ENCODE peak calls at places on chromosomes 6 and 20, in seven cellular contexts. One of them, this sample, is unnamed.

GRCh38 chr6:166586424-166587156 is at the start of gene RAMACL:
- DNase-seq in ovary: no peak
- DNase-seq in fibroblast of the aortic adventitia: no peak
- DNase-seq in AG09319: no peak
- DNase-seq in choroid plexus epithelial cell: peak; percentile 38
- DNase-seq in sigmoid colon: no peak
- DNase-seq in mesothelial cell of epicardium: no peak
- DNase-seq in this sample: peak; percentile 54

GRCh38 chr6:150336299-150336698 is 32.5 kb upstream of the IYD start:
- DNase-seq in ovary: no peak
- DNase-seq in choroid plexus epithelial cell: peak; percentile 20
- DNase-seq in fibroblast of the aortic adventitia: peak; percentile 37
- DNase-seq in sigmoid colon: no peak
- DNase-seq in AG09319: no peak
- DNase-seq in mesothelial cell of epicardium: no peak
- DNase-seq in this sample: no peak

GRCh38 chr6:128520436-128521301 is at the start of gene PTPRK:
- DNase-seq in fibroblast of the aortic adventitia: peak; percentile 88
- DNase-seq in choroid plexus epithelial cell: peak; percentile 94
- DNase-seq in sigmoid colon: peak; percentile 97
- DNase-seq in ovary: peak; percentile 95
- DNase-seq in AG09319: peak; percentile 82
- DNase-seq in mesothelial cell of epicardium: peak; percentile 90
- DNase-seq in this sample: peak; percentile 97

GRCh38 chr20:1390552-1391403 is 2.1 kb downstream of the FKBP1A start:
- DNase-seq in sigmoid colon: no peak
- DNase-seq in AG09319: no peak
- DNase-seq in choroid plexus epithelial cell: no peak
- DNase-seq in mesothelial cell of epicardium: no peak
- DNase-seq in fibroblast of the aortic adventitia: no peak
- DNase-seq in ovary: no peak
- DNase-seq in this sample: peak; percentile 62

GRCh38 chr6:148972481-148972880 is 225.7 kb downstream of the UST start:
- DNase-seq in fibroblast of the aortic adventitia: no peak
- DNase-seq in mesothelial cell of epicardium: peak; percentile 46
- DNase-seq in choroid plexus epithelial cell: peak; percentile 46
- DNase-seq in ovary: peak; percentile 43
- DNase-seq in sigmoid colon: no peak
- DNase-seq in AG09319: no peak
- DNase-seq in this sample: no peak

GRCh38 chr6:116492331-116493067 is 18.9 kb upstream of the CALHM5 start:
- DNase-seq in ovary: no peak
- DNase-seq in AG09319: no peak
- DNase-seq in mesothelial cell of epicardium: no peak
- DNase-seq in fibroblast of the aortic adventitia: peak; percentile 76
- DNase-seq in sigmoid colon: no peak
- DNase-seq in choroid plexus epithelial cell: no peak
- DNase-seq in this sample: no peak

GRCh38 chr6:81366970-81367369 is 385.5 kb downstream of the TENT5A start:
- DNase-seq in sigmoid colon: no peak
- DNase-seq in AG09319: no peak
- DNase-seq in mesothelial cell of epicardium: no peak
- DNase-seq in ovary: no peak
- DNase-seq in choroid plexus epithelial cell: no peak
- DNase-seq in fibroblast of the aortic adventitia: no peak
- DNase-seq in this sample: no peak

GRCh38 chr20:11204926-11205768 is 531.3 kb upstream of the JAG1 start:
- DNase-seq in choroid plexus epithelial cell: peak; percentile 88
- DNase-seq in AG09319: no peak
- DNase-seq in sigmoid colon: peak; percentile 66
- DNase-seq in mesothelial cell of epicardium: no peak
- DNase-seq in ovary: no peak
- DNase-seq in fibroblast of the aortic adventitia: peak; percentile 79
- DNase-seq in this sample: no peak

GRCh38 chr6:136994782-136995181 is 50.0 kb downstream of the IL20RA start:
- DNase-seq in sigmoid colon: no peak
- DNase-seq in ovary: no peak
- DNase-seq in AG09319: no peak
- DNase-seq in choroid plexus epithelial cell: no peak
- DNase-seq in fibroblast of the aortic adventitia: no peak
- DNase-seq in mesothelial cell of epicardium: no peak
- DNase-seq in this sample: no peak

GRCh38 chr6:62808575-62809293 is 402.5 kb upstream of the FKBP1C start:
- DNase-seq in fibroblast of the aortic adventitia: no peak
- DNase-seq in mesothelial cell of epicardium: no peak
- DNase-seq in AG09319: no peak
- DNase-seq in choroid plexus epithelial cell: no peak
- DNase-seq in sigmoid colon: no peak
- DNase-seq in ovary: no peak
- DNase-seq in this sample: no peak

GRCh38 chr6:23414204-23414501 is 711.9 kb upstream of the NRSN1 start:
- DNase-seq in fibroblast of the aortic adventitia: peak; percentile 67
- DNase-seq in sigmoid colon: no peak
- DNase-seq in AG09319: peak; percentile 89
- DNase-seq in ovary: no peak
- DNase-seq in mesothelial cell of epicardium: no peak
- DNase-seq in choroid plexus epithelial cell: peak; percentile 85
- DNase-seq in this sample: no peak
- TF ChIP-seq CTCF in fibroblast of the aortic adventitia: peak; percentile 13
- TF ChIP-seq CTCF in sigmoid colon: no peak
- TF ChIP-seq CTCF in AG09319: peak; percentile 51
- TF ChIP-seq CTCF in ovary: no peak
- TF ChIP-seq CTCF in mesothelial cell of epicardium: peak; percentile 40
- TF ChIP-seq CTCF in choroid plexus epithelial cell: peak; percentile 61
- TF ChIP-seq CTCF in this sample: peak; percentile 66

DNA sequence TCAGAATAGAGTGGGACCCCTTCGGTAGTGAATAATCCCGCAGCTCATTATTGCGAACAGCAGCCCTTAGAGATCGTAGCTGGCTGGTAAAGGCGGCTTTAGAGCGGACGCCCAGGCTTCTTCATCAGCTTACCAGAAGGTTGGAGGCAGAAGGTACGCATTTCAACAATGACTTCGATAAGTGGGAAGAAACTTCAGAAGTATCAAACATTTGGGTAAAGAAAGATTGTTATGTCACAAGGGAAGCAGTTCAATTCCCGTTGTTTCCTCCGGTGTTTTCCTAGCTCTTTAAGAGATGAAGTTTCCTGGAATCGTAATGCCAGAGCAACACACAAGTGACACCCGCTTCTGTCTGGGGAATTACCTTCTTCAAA is 119.2 kb upstream of the ZNF184 start:
- DNase-seq in sigmoid colon: no peak
- DNase-seq in choroid plexus epithelial cell: peak; percentile 22
- DNase-seq in ovary: no peak
- DNase-seq in mesothelial cell of epicardium: no peak
- DNase-seq in fibroblast of the aortic adventitia: peak; percentile 4
- DNase-seq in AG09319: no peak
- DNase-seq in this sample: no peak
- TF ChIP-seq CTCF in sigmoid colon: no peak
- TF ChIP-seq CTCF in choroid plexus epithelial cell: no peak
- TF ChIP-seq CTCF in ovary: no peak
- TF ChIP-seq CTCF in mesothelial cell of epicardium: no peak
- TF ChIP-seq CTCF in fibroblast of the aortic adventitia: no peak
- TF ChIP-seq CTCF in AG09319: no peak
- TF ChIP-seq CTCF in this sample: no peak

DNA sequence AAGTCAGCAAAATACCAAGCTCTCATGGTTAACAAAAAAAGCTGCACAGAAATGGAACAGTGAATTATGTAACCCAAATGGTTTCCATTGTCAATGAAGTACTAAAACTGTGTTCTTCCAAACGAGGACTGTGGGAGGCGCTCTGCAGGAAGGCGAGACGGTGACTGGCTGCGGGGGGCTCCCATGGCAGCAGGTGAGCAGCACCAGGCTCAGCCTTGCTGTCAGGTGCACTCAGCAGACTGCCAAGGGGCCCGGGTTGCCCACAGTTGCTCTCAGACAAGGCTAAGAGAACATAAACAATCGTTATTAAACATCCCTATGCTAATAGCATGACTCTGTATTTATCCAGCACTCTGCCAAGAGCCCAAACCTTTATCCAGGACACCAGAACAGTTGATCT is 630.3 kb upstream of the ARID1B start:
- DNase-seq in mesothelial cell of epicardium: no peak
- DNase-seq in ovary: no peak
- DNase-seq in fibroblast of the aortic adventitia: no peak
- DNase-seq in choroid plexus epithelial cell: no peak
- DNase-seq in sigmoid colon: no peak
- DNase-seq in AG09319: no peak
- DNase-seq in this sample: no peak
- TF ChIP-seq CTCF in mesothelial cell of epicardium: no peak
- TF ChIP-seq CTCF in ovary: no peak
- TF ChIP-seq CTCF in fibroblast of the aortic adventitia: no peak
- TF ChIP-seq CTCF in choroid plexus epithelial cell: no peak
- TF ChIP-seq CTCF in sigmoid colon: no peak
- TF ChIP-seq CTCF in AG09319: no peak
- TF ChIP-seq CTCF in this sample: no peak

DNA sequence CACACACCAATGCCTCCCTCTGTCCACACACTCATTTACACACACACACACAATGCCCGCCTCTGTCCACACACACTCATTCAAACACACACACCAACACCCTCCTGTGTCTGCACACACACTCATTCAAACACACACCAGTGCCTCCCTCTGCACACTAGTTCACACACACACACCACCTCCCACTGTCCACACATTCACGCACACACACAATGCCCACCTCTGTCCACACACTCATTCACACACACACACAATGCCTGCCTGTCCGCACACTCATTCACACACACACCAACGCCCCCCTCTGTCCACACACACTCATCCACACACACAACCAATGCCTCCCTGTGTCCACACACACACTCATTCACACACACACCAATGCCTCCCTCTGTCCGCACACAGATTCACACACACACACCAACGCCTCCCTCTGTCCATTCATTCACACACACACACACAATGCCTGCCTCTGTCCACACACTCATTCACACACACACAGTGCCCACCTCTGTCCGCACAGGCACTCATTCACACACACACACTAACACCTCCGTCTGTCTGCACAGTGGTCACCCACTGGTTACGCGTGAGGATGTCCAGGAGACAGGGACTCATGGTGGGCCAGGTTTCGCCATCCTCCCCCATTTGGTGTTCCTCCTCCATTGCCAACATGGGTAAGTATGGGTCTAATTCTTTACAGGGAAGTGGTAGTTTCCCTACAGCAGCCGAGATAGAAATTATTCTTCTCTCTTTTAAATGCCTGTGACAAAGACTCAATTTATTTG is 62.4 kb upstream of the THBS2 start:
- DNase-seq in choroid plexus epithelial cell: no peak
- DNase-seq in ovary: no peak
- DNase-seq in sigmoid colon: no peak
- DNase-seq in fibroblast of the aortic adventitia: no peak
- DNase-seq in AG09319: no peak
- DNase-seq in mesothelial cell of epicardium: no peak
- DNase-seq in this sample: no peak
- TF ChIP-seq CTCF in choroid plexus epithelial cell: no peak
- TF ChIP-seq CTCF in ovary: no peak
- TF ChIP-seq CTCF in sigmoid colon: no peak
- TF ChIP-seq CTCF in fibroblast of the aortic adventitia: no peak
- TF ChIP-seq CTCF in AG09319: no peak
- TF ChIP-seq CTCF in mesothelial cell of epicardium: no peak
- TF ChIP-seq CTCF in this sample: no peak

DNA sequence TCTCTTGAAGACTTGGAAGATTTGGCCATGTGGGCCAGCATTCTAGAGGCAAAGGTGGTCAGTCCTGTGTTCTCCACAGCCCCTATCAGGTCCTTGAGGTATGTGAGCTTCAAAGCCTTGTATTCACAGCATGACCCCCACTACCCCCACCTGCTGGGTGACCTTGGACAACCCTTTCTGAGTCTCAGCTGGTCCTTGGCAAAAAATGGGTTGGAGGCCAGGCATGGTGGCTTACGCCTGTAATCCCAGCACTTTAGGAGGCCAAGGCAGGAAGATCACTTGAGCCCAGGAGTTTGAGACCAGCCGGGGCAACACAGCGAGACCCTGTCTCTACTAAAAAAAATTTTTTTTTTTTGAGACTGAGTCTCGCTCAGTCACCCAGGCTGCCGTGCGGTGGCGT is 42.6 kb downstream of the UBE2V1 start:
- DNase-seq in fibroblast of the aortic adventitia: no peak
- DNase-seq in choroid plexus epithelial cell: no peak
- DNase-seq in ovary: no peak
- DNase-seq in sigmoid colon: peak; percentile 13
- DNase-seq in mesothelial cell of epicardium: no peak
- DNase-seq in AG09319: no peak
- DNase-seq in this sample: no peak
- TF ChIP-seq CTCF in fibroblast of the aortic adventitia: no peak
- TF ChIP-seq CTCF in choroid plexus epithelial cell: no peak
- TF ChIP-seq CTCF in ovary: no peak
- TF ChIP-seq CTCF in sigmoid colon: no peak
- TF ChIP-seq CTCF in mesothelial cell of epicardium: no peak
- TF ChIP-seq CTCF in AG09319: no peak
- TF ChIP-seq CTCF in this sample: no peak

GRCh38 chr20:56842086-56842485 is 213.0 kb downstream of the TFAP2C start:
- DNase-seq in sigmoid colon: no peak
- DNase-seq in ovary: no peak
- DNase-seq in mesothelial cell of epicardium: no peak
- DNase-seq in AG09319: no peak
- DNase-seq in choroid plexus epithelial cell: no peak
- DNase-seq in fibroblast of the aortic adventitia: no peak
- DNase-seq in this sample: no peak

GRCh38 chr20:56845546-56846081 is 216.5 kb downstream of the TFAP2C start:
- DNase-seq in mesothelial cell of epicardium: no peak
- DNase-seq in ovary: no peak
- DNase-seq in choroid plexus epithelial cell: no peak
- DNase-seq in AG09319: no peak
- DNase-seq in fibroblast of the aortic adventitia: no peak
- DNase-seq in sigmoid colon: no peak
- DNase-seq in this sample: no peak

GRCh38 chr20:56841346-56841908 is 212.3 kb downstream of the TFAP2C start:
- DNase-seq in fibroblast of the aortic adventitia: no peak
- DNase-seq in mesothelial cell of epicardium: no peak
- DNase-seq in ovary: no peak
- DNase-seq in sigmoid colon: no peak
- DNase-seq in AG09319: no peak
- DNase-seq in choroid plexus epithelial cell: no peak
- DNase-seq in this sample: no peak

GRCh38 chr20:56843386-56843785 is 214.3 kb downstream of the TFAP2C start:
- DNase-seq in choroid plexus epithelial cell: no peak
- DNase-seq in mesothelial cell of epicardium: no peak
- DNase-seq in ovary: no peak
- DNase-seq in sigmoid colon: peak; percentile 80
- DNase-seq in fibroblast of the aortic adventitia: no peak
- DNase-seq in AG09319: no peak
- DNase-seq in this sample: no peak

GRCh38 chr20:56843817-56844216 is 214.7 kb downstream of the TFAP2C start:
- DNase-seq in mesothelial cell of epicardium: no peak
- DNase-seq in fibroblast of the aortic adventitia: no peak
- DNase-seq in AG09319: no peak
- DNase-seq in sigmoid colon: no peak
- DNase-seq in ovary: no peak
- DNase-seq in choroid plexus epithelial cell: peak; percentile 21
- DNase-seq in this sample: no peak
- TF ChIP-seq CTCF in mesothelial cell of epicardium: no peak
- TF ChIP-seq CTCF in fibroblast of the aortic adventitia: no peak
- TF ChIP-seq CTCF in AG09319: no peak
- TF ChIP-seq CTCF in sigmoid colon: no peak
- TF ChIP-seq CTCF in ovary: no peak
- TF ChIP-seq CTCF in choroid plexus epithelial cell: peak; percentile 46
- TF ChIP-seq CTCF in this sample: peak; percentile 44

This sample was measured in osteocyte.